ENCODE peak calls at places on chromosomes 2 and 18, in ten cellular contexts. Y, M, V, Z, D, I, S, A, E and C are unnamed samples.

GRCh38 chr2:9194352-9194751 is 12.3 kb upstream of the ASAP2 start:
- DNase-seq in Y (no peak), M (no peak), V (no peak), Z (no peak), D (no peak), I (no peak), S (no peak), A (no peak), E (no peak), C (no peak)

GRCh38 chr2:126655500-126656310 is at the start of gene GYPC:
- DNase-seq in Y (peak), M (no peak), V (peak), Z (peak), D (peak), I (peak), S (peak), A (peak), E (no peak), C (peak)

GRCh38 chr2:42513252-42513918 is 19.6 kb upstream of the KCNG3 start:
- DNase-seq in Y (peak), M (peak), V (peak), Z (no peak), D (no peak), I (peak), S (peak), A (no peak), E (no peak), C (no peak)

GRCh38 chr2:19542796-19543195 is 184.4 kb upstream of the OSR1 start:
- DNase-seq in Y (no peak), M (no peak), V (no peak), Z (no peak), D (no peak), I (no peak), S (peak), A (no peak), E (no peak), C (no peak)

GRCh38 chr2:118443596-118443995 is 355.3 kb downstream of the INSIG2 start:
- DNase-seq in Y (no peak), M (no peak), V (no peak), Z (no peak), D (no peak), I (no peak), S (peak), A (no peak), E (no peak), C (no peak)

GRCh38 chr2:30235859-30236535 is 4.7 kb downstream of the LBH start:
- DNase-seq in Y (no peak), M (no peak), V (no peak), Z (no peak), D (no peak), I (no peak), S (no peak), A (no peak), E (no peak), C (no peak)

GRCh38 chr2:168585700-168586099 is 129.6 kb downstream of the CERS6 start:
- DNase-seq in Y (no peak), M (no peak), V (no peak), Z (no peak), D (no peak), I (no peak), S (no peak), A (no peak), E (no peak), C (no peak)

GRCh38 chr18:69865656-69866241 is 81.9 kb downstream of the CD226 start:
- DNase-seq in Y (no peak), M (no peak), V (no peak), Z (no peak), D (no peak), I (no peak), S (no peak), A (no peak), E (no peak), C (no peak)

GRCh38 chr2:54595999-54596903 is 127.2 kb upstream of the EML6 start:
- DNase-seq in Y (peak), M (no peak), V (no peak), Z (no peak), D (no peak), I (no peak), S (peak), A (no peak), E (no peak), C (no peak)

GRCh38 chr2:96107883-96108551 is 8.4 kb downstream of the ADRA2B start:
- DNase-seq in Y (no peak), M (no peak), V (no peak), Z (no peak), D (no peak), I (no peak), S (no peak), A (no peak), E (no peak), C (no peak)

GRCh38 chr2:236998758-236999157 is 86.9 kb upstream of the COPS8 start:
- DNase-seq in Y (no peak), M (no peak), V (no peak), Z (no peak), D (no peak), I (no peak), S (peak), A (no peak), E (no peak), C (no peak)

GRCh38 chr18:76754381-76754780 is 68.0 kb upstream of the ZNF236 start:
- DNase-seq in Y (no peak), M (no peak), V (no peak), Z (no peak), D (no peak), I (no peak), S (no peak), A (no peak), E (no peak), C (no peak)

GRCh38 chr2:67515538-67515937 is 118.4 kb downstream of the ETAA1 start:
- DNase-seq in Y (no peak), M (no peak), V (peak), Z (no peak), D (no peak), I (no peak), S (no peak), A (no peak), E (no peak), C (no peak)

GRCh38 chr2:238582159-238582558 is 155.4 kb downstream of the ASB1 start:
- DNase-seq in Y (no peak), M (no peak), V (no peak), Z (no peak), D (no peak), I (no peak), S (peak), A (no peak), E (no peak), C (no peak)

GRCh38 chr2:30072250-30072842 is 74.5 kb upstream of the YPEL5 start:
- DNase-seq in Y (peak), M (peak), V (peak), Z (peak), D (no peak), I (peak), S (peak), A (peak), E (peak), C (peak)

GRCh38 chr2:226088366-226088674 is 688.8 kb downstream of the NYAP2 start:
- DNase-seq in Y (no peak), M (no peak), V (no peak), Z (no peak), D (no peak), I (no peak), S (no peak), A (no peak), E (no peak), C (no peak)

GRCh38 chr2:190446750-190447516 is 38.8 kb downstream of the MFSD6 start:
- DNase-seq in Y (no peak), M (no peak), V (no peak), Z (no peak), D (no peak), I (no peak), S (peak), A (no peak), E (no peak), C (no peak)

GRCh38 chr18:21662591-21662990 is 42.0 kb downstream of the ABHD3 start:
- DNase-seq in Y (no peak), M (no peak), V (no peak), Z (no peak), D (no peak), I (no peak), S (no peak), A (no peak), E (no peak), C (no peak)

GRCh38 chr2:86274918-86275275 is 62.5 kb downstream of the REEP1 start:
- DNase-seq in Y (peak), M (no peak), V (peak), Z (no peak), D (no peak), I (no peak), S (no peak), A (no peak), E (no peak), C (no peak)

GRCh38 chr2:218452079-218452478 is 33.2 kb downstream of the VIL1 start:
- DNase-seq in Y (no peak), M (no peak), V (no peak), Z (no peak), D (no peak), I (no peak), S (no peak), A (no peak), E (no peak), C (no peak)

GRCh38 chr2:85785027-85785822 is 31.4 kb downstream of the ATOH8 start:
- DNase-seq in Y (no peak), M (no peak), V (no peak), Z (no peak), D (no peak), I (no peak), S (peak), A (no peak), E (no peak), C (no peak)

GRCh38 chr2:133097666-133098065 is 427.7 kb upstream of the LYPD1 start:
- DNase-seq in Y (no peak), M (no peak), V (no peak), Z (no peak), D (no peak), I (no peak), S (peak), A (no peak), E (no peak), C (no peak)

GRCh38 chr18:58967643-58968291 is 103.1 kb downstream of the ZNF532 start:
- DNase-seq in Y (no peak), M (no peak), V (no peak), Z (no peak), D (no peak), I (no peak), S (no peak), A (no peak), E (no peak), C (no peak)

GRCh38 chr2:159600752-159601151 is 15.6 kb downstream of the BAZ2B start:
- DNase-seq in Y (no peak), M (no peak), V (no peak), Z (no peak), D (no peak), I (no peak), S (peak), A (no peak), E (no peak), C (no peak)

GRCh38 chr2:128145651-128146050 is 54.7 kb downstream of the UGGT1 start:
- DNase-seq in Y (no peak), M (no peak), V (no peak), Z (no peak), D (no peak), I (no peak), S (peak), A (no peak), E (no peak), C (no peak)

GRCh38 chr2:150280255-150280654 is 207.2 kb downstream of the RND3 start:
- DNase-seq in Y (peak), M (no peak), V (no peak), Z (no peak), D (no peak), I (peak), S (peak), A (no peak), E (no peak), C (no peak)

GRCh38 chr2:55168221-55169154 is 63.6 kb downstream of the CLHC1 start:
- DNase-seq in Y (peak), M (no peak), V (peak), Z (no peak), D (no peak), I (peak), S (peak), A (peak), E (no peak), C (no peak)